ENCODE peak calls at places on chromosomes 12 and 14, in four cellular contexts. One of them, this sample, is unnamed. For H3K4me1 and H3K36me3, the result is how much of the 10 kb centered on the place peaks cover.

GRCh38 chr14:54383811-54384210 is 13.0 kb upstream of the CDKN3 start:
- DNase-seq in fibroblast of lung: peak
- DNase-seq in esophagus squamous epithelium: no peak
- DNase-seq in lower lobe of right lung: no peak
- DNase-seq in this sample: no peak

GRCh38 chr14:74658535-74659130 is 46.6 kb upstream of the LTBP2 start:
- DNase-seq in esophagus squamous epithelium: no peak
- DNase-seq in lower lobe of right lung: no peak
- DNase-seq in fibroblast of lung: peak
- DNase-seq in this sample: no peak

GRCh38 chr12:948238-948637 is 1.3 kb downstream of the RAD52 start:
- DNase-seq in lower lobe of right lung: no peak
- DNase-seq in fibroblast of lung: no peak
- DNase-seq in esophagus squamous epithelium: no peak
- DNase-seq in this sample: no peak

GRCh38 chr12:6782903-6783571 is 6.3 kb upstream of the CD4 start:
- DNase-seq in lower lobe of right lung: no peak
- DNase-seq in esophagus squamous epithelium: no peak
- DNase-seq in fibroblast of lung: no peak
- DNase-seq in this sample: no peak

GRCh38 chr12:78732481-78732880 is 132.1 kb upstream of the SYT1 start:
- DNase-seq in fibroblast of lung: no peak
- DNase-seq in esophagus squamous epithelium: no peak
- DNase-seq in lower lobe of right lung: no peak
- DNase-seq in this sample: no peak

GRCh38 chr14:104871145-104871655 is 6.1 kb downstream of the CEP170B start:
- DNase-seq in lower lobe of right lung: peak
- DNase-seq in fibroblast of lung: no peak
- DNase-seq in esophagus squamous epithelium: no peak
- DNase-seq in this sample: no peak

GRCh38 chr14:102362084-102362483 is 606 bp downstream of the CINP start:
- DNase-seq in fibroblast of lung: peak
- DNase-seq in esophagus squamous epithelium: no peak
- DNase-seq in lower lobe of right lung: no peak
- DNase-seq in this sample: no peak

GRCh38 chr14:91906374-91906773 is 39.0 kb upstream of the TC2N start:
- DNase-seq in fibroblast of lung: no peak
- DNase-seq in esophagus squamous epithelium: no peak
- DNase-seq in lower lobe of right lung: no peak
- DNase-seq in this sample: no peak

GRCh38 chr12:128916425-128916824 is 63.1 kb downstream of the GLT1D1 start:
- DNase-seq in esophagus squamous epithelium: no peak
- DNase-seq in lower lobe of right lung: no peak
- DNase-seq in fibroblast of lung: no peak
- DNase-seq in this sample: no peak

GRCh38 chr12:95212576-95212975 is 4.7 kb downstream of the FGD6 start:
- DNase-seq in lower lobe of right lung: no peak
- DNase-seq in fibroblast of lung: peak
- DNase-seq in esophagus squamous epithelium: no peak
- DNase-seq in this sample: no peak

GRCh38 chr12:62350554-62350953 is 90.3 kb downstream of the USP15 start:
- DNase-seq in lower lobe of right lung: no peak
- DNase-seq in esophagus squamous epithelium: no peak
- DNase-seq in fibroblast of lung: no peak
- DNase-seq in this sample: no peak

GRCh38 chr12:116382456-116382902 is 105.0 kb upstream of the MED13L start:
- DNase-seq in esophagus squamous epithelium: no peak
- DNase-seq in fibroblast of lung: peak
- DNase-seq in lower lobe of right lung: no peak
- DNase-seq in this sample: no peak

GRCh38 chr12:52956987-52957386 is 8.1 kb downstream of the KRT18 start:
- DNase-seq in fibroblast of lung: peak
- DNase-seq in lower lobe of right lung: no peak
- DNase-seq in esophagus squamous epithelium: no peak
- DNase-seq in this sample: no peak

GRCh38 chr12:24379493-24379892 is 430.0 kb upstream of the SOX5 start:
- DNase-seq in esophagus squamous epithelium: no peak
- DNase-seq in fibroblast of lung: no peak
- DNase-seq in lower lobe of right lung: no peak
- DNase-seq in this sample: no peak

GRCh38 chr12:110233212-110233903 is 47.7 kb upstream of the ATP2A2 start:
- DNase-seq in fibroblast of lung: no peak
- DNase-seq in lower lobe of right lung: no peak
- DNase-seq in esophagus squamous epithelium: no peak
- DNase-seq in this sample: no peak

GRCh38 chr12:110314308-110314707 is 33.3 kb downstream of the ATP2A2 start:
- DNase-seq in lower lobe of right lung: no peak
- DNase-seq in esophagus squamous epithelium: no peak
- DNase-seq in fibroblast of lung: peak
- DNase-seq in this sample: no peak

GRCh38 chr14:90521121-90521929 is 124.5 kb downstream of the CALM1 start:
- DNase-seq in fibroblast of lung: peak
- DNase-seq in esophagus squamous epithelium: no peak
- DNase-seq in lower lobe of right lung: peak
- DNase-seq in this sample: no peak

GRCh38 chr14:77063581-77064289 is 34.3 kb upstream of the CIPC start:
- DNase-seq in fibroblast of lung: no peak
- DNase-seq in esophagus squamous epithelium: no peak
- DNase-seq in lower lobe of right lung: no peak
- DNase-seq in this sample: no peak

GRCh38 chr12:32139064-32139421 is 32.4 kb downstream of the BICD1 start:
- DNase-seq in esophagus squamous epithelium: no peak
- DNase-seq in lower lobe of right lung: no peak
- DNase-seq in fibroblast of lung: peak
- DNase-seq in this sample: no peak

GRCh38 chr14:91143862-91144261 is 30.0 kb downstream of the DGLUCY start:
- DNase-seq in esophagus squamous epithelium: no peak
- DNase-seq in lower lobe of right lung: peak
- DNase-seq in fibroblast of lung: no peak
- DNase-seq in this sample: no peak

GRCh38 chr12:81699572-81699971 is 59.6 kb downstream of the PPFIA2 start:
- DNase-seq in esophagus squamous epithelium: no peak
- DNase-seq in fibroblast of lung: no peak
- DNase-seq in lower lobe of right lung: no peak
- DNase-seq in this sample: no peak

GRCh38 chr14:54776361-54777001 is 126.1 kb downstream of the GCH1 start:
- DNase-seq in lower lobe of right lung: peak
- DNase-seq in esophagus squamous epithelium: no peak
- DNase-seq in fibroblast of lung: peak
- DNase-seq in this sample: no peak

GRCh38 chr14:53956427-53957201 is at the start of gene BMP4:
- DNase-seq in esophagus squamous epithelium: no peak
- DNase-seq in lower lobe of right lung: peak
- DNase-seq in fibroblast of lung: peak
- DNase-seq in this sample: peak

GRCh38 chr14:54002653-54003052 is 46.0 kb upstream of the BMP4 start:
- DNase-seq in esophagus squamous epithelium: no peak
- DNase-seq in lower lobe of right lung: no peak
- DNase-seq in fibroblast of lung: peak
- DNase-seq in this sample: no peak

DNA sequence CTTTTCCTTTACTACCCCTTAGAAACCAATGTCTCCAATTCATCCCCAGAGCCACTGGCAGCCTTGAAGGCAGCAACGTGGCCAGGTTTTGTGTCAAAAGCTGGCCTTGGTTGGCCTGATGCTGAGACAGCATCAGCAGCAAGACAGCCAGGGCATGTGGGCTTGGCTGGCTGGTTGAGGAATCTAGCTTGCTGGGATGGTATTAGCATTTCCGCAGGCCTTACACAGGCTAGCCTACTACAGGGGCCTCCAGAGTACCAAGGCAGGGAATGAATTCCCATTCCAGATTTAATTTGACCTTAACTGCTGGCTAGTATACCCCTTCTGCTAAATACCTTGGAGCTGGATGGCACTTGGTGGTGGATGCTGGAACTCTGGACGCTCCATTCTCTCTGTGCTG is 15.8 kb downstream of the NGDN start:
- DNase-seq in fibroblast of lung: no peak
- DNase-seq in esophagus squamous epithelium: no peak
- DNase-seq in lower lobe of right lung: no peak
- DNase-seq in this sample: no peak
- H3K4me1 ChIP-seq in fibroblast of lung: under half
- H3K4me1 ChIP-seq in esophagus squamous epithelium: under half
- H3K4me1 ChIP-seq in lower lobe of right lung: under half
- H3K4me1 ChIP-seq in this sample: under half

DNA sequence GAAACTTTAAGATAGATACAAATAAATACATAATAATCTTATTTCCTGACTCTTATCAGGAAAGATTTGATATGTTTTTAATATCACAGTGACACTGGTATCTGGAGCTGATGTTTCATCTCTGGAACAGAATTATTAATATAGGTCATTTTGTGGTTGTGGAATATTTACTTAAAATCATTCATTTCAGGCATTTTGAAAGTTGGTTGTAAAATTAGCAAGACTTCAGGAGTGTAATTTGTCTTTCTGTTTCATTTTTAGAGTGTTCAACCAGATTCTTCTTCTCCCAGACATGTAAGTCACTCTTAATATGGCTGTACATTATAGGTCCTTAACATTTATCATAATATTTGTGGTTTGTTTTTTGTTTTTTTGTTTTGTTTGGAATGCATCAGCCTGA is 115.7 kb downstream of the PCNX1 start:
- DNase-seq in esophagus squamous epithelium: no peak
- DNase-seq in fibroblast of lung: no peak
- DNase-seq in lower lobe of right lung: no peak
- DNase-seq in this sample: no peak
- H3K36me3 ChIP-seq in esophagus squamous epithelium: under half
- H3K36me3 ChIP-seq in fibroblast of lung: under half
- H3K36me3 ChIP-seq in lower lobe of right lung: half or more
- H3K36me3 ChIP-seq in this sample: under half

DNA sequence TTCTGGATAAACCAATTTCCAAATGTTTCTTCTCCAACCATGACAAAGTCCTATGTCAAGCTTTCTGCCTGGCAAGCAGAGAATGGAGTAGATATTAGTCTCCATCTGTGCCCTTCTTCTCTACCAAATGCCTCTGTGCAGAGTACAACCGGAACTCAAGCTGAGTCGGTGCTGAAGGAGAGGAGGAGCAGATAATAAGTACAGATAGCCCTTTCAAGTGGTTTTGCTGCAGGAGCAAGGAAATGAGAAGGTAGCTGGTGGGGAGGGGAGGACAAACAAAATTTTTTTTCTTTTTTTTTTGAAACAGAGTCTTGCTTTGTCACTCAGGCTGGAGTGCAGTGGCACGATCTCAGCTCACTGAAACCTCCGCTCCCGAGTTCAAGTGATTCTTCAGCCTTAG is 14.2 kb upstream of the HELB start:
- DNase-seq in fibroblast of lung: no peak
- DNase-seq in esophagus squamous epithelium: no peak
- DNase-seq in lower lobe of right lung: no peak
- DNase-seq in this sample: no peak
- H3K4me1 ChIP-seq in fibroblast of lung: under half
- H3K4me1 ChIP-seq in esophagus squamous epithelium: under half
- H3K4me1 ChIP-seq in lower lobe of right lung: under half
- H3K4me1 ChIP-seq in this sample: under half

DNA sequence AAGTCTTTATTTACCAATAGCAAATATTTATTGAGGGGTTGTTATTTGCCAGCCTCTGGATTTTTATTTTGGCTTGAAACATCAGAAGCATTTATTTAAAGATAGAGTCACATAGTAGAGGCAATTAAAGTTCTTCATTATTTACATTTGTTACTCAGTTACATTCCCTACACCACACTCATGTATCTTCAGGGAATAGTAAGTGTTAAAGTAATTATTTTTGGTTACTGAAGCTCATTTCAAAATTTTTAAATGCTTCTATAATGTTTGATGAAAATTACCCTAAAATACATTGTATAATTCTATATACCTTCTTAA is 205.6 kb downstream of the ESR2 start:
- DNase-seq in lower lobe of right lung: no peak
- DNase-seq in fibroblast of lung: no peak
- DNase-seq in esophagus squamous epithelium: no peak
- DNase-seq in this sample: no peak
- H3K36me3 ChIP-seq in lower lobe of right lung: under half
- H3K36me3 ChIP-seq in fibroblast of lung: under half
- H3K36me3 ChIP-seq in esophagus squamous epithelium: under half
- H3K36me3 ChIP-seq in this sample: under half

This sample was measured in HAP-1.